ENCODE peak calls at places on chromosome 18, in ten cellular contexts. H is astrocyte of the hippocampus; F is immature natural killer cell; K is GM12892; G is HT1080; C is ovary; L is gastrocnemius medialis; Y is CD8-positive, alpha-beta T cell; M is stimulated activated CD8-positive, alpha-beta memory T cell treated with anti-CD3 and anti-CD28 coated beads, Interleukin-4, amount 100 ng/mL, for 1 hour; J is amniotic epithelial cell. S is an unnamed sample.

GRCh38 chr18:54284535-54284934 is 15.2 kb downstream of the POLI start:
- DNase-seq in H (no peak), F (no peak), K (no peak), G (no peak), C (no peak), L (no peak), Y (no peak), M (no peak), J (no peak), S (no peak)

GRCh38 chr18:63936932-63937393 is 12.1 kb upstream of the HMSD start:
- DNase-seq in H (no peak), F (no peak), K (no peak), G (no peak), C (no peak), L (no peak), Y (no peak), M (no peak), J (no peak), S (no peak)

GRCh38 chr18:45402485-45403056 is 212.7 kb upstream of the SLC14A2 start:
- DNase-seq in H (peak; percentile 55), F (no peak), K (no peak), G (peak; percentile 90), C (no peak), L (no peak), Y (no peak), M (no peak), J (peak; percentile 10), S (no peak)

GRCh38 chr18:68406761-68407160 is 308.1 kb downstream of the TMX3 start:
- DNase-seq in H (no peak), F (no peak), K (no peak), G (no peak), C (no peak), L (no peak), Y (no peak), M (no peak), J (no peak), S (no peak)

GRCh38 chr18:78790960-78791359 is 188.7 kb upstream of the SALL3 start:
- DNase-seq in H (no peak), F (no peak), K (no peak), G (no peak), C (no peak), L (no peak), Y (no peak), M (no peak), J (no peak), S (no peak)

GRCh38 chr18:21053127-21053526 is 58.5 kb downstream of the ROCK1 start:
- DNase-seq in H (peak; percentile 47), F (peak; percentile 21), K (no peak), G (peak; percentile 49), C (no peak), L (no peak), Y (no peak), M (no peak), J (peak; percentile 95), S (no peak)

GRCh38 chr18:48230459-48231113 is 178.6 kb downstream of the ZBTB7C start:
- DNase-seq in H (peak; percentile 66), F (no peak), K (peak; percentile 35), G (peak; percentile 56), C (no peak), L (peak; percentile 64), Y (no peak), M (no peak), J (peak; percentile 68), S (no peak)

GRCh38 chr18:27942706-27943105 is 234.2 kb downstream of the CDH2 start:
- DNase-seq in H (peak; percentile 78), F (no peak), K (no peak), G (peak; percentile 80), C (no peak), L (no peak), Y (no peak), M (no peak), J (peak; percentile 79), S (no peak)

GRCh38 chr18:48611785-48612480 is 73.1 kb downstream of the CTIF start:
- DNase-seq in H (no peak), F (no peak), K (no peak), G (no peak), C (no peak), L (no peak), Y (no peak), M (no peak), J (no peak), S (no peak)

GRCh38 chr18:21513292-21513691 is 87.2 kb downstream of the ESCO1 start:
- DNase-seq in H (peak; percentile 61), F (no peak), K (no peak), G (no peak), C (no peak), L (no peak), Y (no peak), M (no peak), J (peak; percentile 58), S (no peak)

GRCh38 chr18:29853126-29853525 is 1189.4 kb downstream of the DSC3 start:
- DNase-seq in H (peak; percentile 3), F (no peak), K (no peak), G (no peak), C (no peak), L (no peak), Y (no peak), M (no peak), J (peak; percentile 13), S (no peak)

GRCh38 chr18:50749945-50750344 is 69.9 kb downstream of the MRO start:
- DNase-seq in H (no peak), F (no peak), K (no peak), G (no peak), C (no peak), L (no peak), Y (no peak), M (no peak), J (no peak), S (no peak)

GRCh38 chr18:63131106-63131943 is 188.2 kb downstream of the BCL2 start:
- DNase-seq in H (peak; percentile 75), F (peak; percentile 70), K (no peak), G (peak; percentile 44), C (peak; percentile 53), L (peak; percentile 33), Y (peak; percentile 47), M (peak; percentile 39), J (peak; percentile 48), S (peak; percentile 84)

GRCh38 chr18:43265465-43265864 is 11.8 kb downstream of the SYT4 start:
- DNase-seq in H (no peak), F (no peak), K (no peak), G (no peak), C (no peak), L (no peak), Y (no peak), M (no peak), J (no peak), S (no peak)

GRCh38 chr18:58288922-58289797 is 245.1 kb downstream of the NEDD4L start:
- DNase-seq in H (peak; percentile 74), F (no peak), K (peak; percentile 31), G (peak; percentile 69), C (no peak), L (peak; percentile 62), Y (no peak), M (no peak), J (peak; percentile 56), S (no peak)

GRCh38 chr18:23958036-23958435 is 56.5 kb upstream of the TTC39C start:
- DNase-seq in H (peak; percentile 84), F (no peak), K (no peak), G (no peak), C (peak; percentile 74), L (peak; percentile 63), Y (no peak), M (no peak), J (no peak), S (peak; percentile 79)